ENCODE peak calls at places on chromosome 19, in ten cellular contexts. X is Caco-2, G is B cell, K is dorsolateral prefrontal cortex, I is fibroblast of lung, S is stomach, M is upper lobe of right lung, T is OCI-LY7, H is RWPE1, W is kidney. B is an unnamed sample.
A peak's percentile ranks its signal among the peaks of the same experiment; 100 is the strongest.

GRCh38 chr19:12695997-12696365 is 450 bp downstream of the FBXW9 start:
- DNase-seq in X (no peak), G (no peak), K (no peak), I (no peak), S (no peak), M (no peak), T (peak; percentile 18), H (peak; percentile 23), W (no peak), B (no peak)

GRCh38 chr19:30344446-30345425 is 27.4 kb upstream of the ZNF536 start:
- DNase-seq in X (no peak), G (no peak), K (no peak), I (no peak), S (no peak), M (no peak), T (no peak), H (no peak), W (no peak), B (no peak)

GRCh38 chr19:47240996-47241918 is 10.3 kb upstream of the BBC3 start:
- DNase-seq in X (peak; percentile 91), G (peak; percentile 92), K (peak; percentile 82), I (peak; percentile 77), S (peak; percentile 89), M (peak; percentile 90), T (peak; percentile 74), H (peak; percentile 95), W (peak; percentile 92), B (peak; percentile 79)

GRCh38 chr19:43784251-43784980 is 3.6 kb upstream of the KCNN4 start:
- DNase-seq in X (peak; percentile 68), G (peak; percentile 50), K (no peak), I (peak; percentile 87), S (peak; percentile 62), M (no peak), T (peak; percentile 89), H (peak; percentile 92), W (no peak), B (no peak)

GRCh38 chr19:57099199-57099661 is 20.6 kb upstream of the USP29 start:
- DNase-seq in X (peak; percentile 38), G (peak; percentile 64), K (peak; percentile 76), I (peak; percentile 34), S (peak; percentile 49), M (peak; percentile 82), T (peak; percentile 4), H (no peak), W (peak; percentile 83), B (no peak)

GRCh38 chr19:15722956-15723355 is 4.9 kb upstream of the OR10H2 start:
- DNase-seq in X (no peak), G (no peak), K (no peak), I (no peak), S (no peak), M (no peak), T (no peak), H (no peak), W (no peak), B (no peak)

GRCh38 chr19:50924576-50924975 is 13.4 kb upstream of the KLK4 start:
- DNase-seq in X (no peak), G (no peak), K (no peak), I (no peak), S (no peak), M (no peak), T (no peak), H (no peak), W (no peak), B (no peak)

GRCh38 chr19:47508721-47509120 is 6.1 kb downstream of the NAPA start:
- DNase-seq in X (no peak), G (no peak), K (no peak), I (no peak), S (no peak), M (no peak), T (no peak), H (no peak), W (no peak), B (no peak)

GRCh38 chr19:49926520-49926919 is 2.5 kb upstream of the ATF5 start:
- DNase-seq in X (no peak), G (no peak), K (no peak), I (no peak), S (no peak), M (no peak), T (no peak), H (no peak), W (peak; percentile 41), B (no peak)

GRCh38 chr19:3536429-3537100 is 2.4 kb upstream of the TEKTIP1 start:
- DNase-seq in X (no peak), G (no peak), K (peak; percentile 70), I (no peak), S (no peak), M (no peak), T (no peak), H (no peak), W (peak; percentile 74), B (no peak)

DNA sequence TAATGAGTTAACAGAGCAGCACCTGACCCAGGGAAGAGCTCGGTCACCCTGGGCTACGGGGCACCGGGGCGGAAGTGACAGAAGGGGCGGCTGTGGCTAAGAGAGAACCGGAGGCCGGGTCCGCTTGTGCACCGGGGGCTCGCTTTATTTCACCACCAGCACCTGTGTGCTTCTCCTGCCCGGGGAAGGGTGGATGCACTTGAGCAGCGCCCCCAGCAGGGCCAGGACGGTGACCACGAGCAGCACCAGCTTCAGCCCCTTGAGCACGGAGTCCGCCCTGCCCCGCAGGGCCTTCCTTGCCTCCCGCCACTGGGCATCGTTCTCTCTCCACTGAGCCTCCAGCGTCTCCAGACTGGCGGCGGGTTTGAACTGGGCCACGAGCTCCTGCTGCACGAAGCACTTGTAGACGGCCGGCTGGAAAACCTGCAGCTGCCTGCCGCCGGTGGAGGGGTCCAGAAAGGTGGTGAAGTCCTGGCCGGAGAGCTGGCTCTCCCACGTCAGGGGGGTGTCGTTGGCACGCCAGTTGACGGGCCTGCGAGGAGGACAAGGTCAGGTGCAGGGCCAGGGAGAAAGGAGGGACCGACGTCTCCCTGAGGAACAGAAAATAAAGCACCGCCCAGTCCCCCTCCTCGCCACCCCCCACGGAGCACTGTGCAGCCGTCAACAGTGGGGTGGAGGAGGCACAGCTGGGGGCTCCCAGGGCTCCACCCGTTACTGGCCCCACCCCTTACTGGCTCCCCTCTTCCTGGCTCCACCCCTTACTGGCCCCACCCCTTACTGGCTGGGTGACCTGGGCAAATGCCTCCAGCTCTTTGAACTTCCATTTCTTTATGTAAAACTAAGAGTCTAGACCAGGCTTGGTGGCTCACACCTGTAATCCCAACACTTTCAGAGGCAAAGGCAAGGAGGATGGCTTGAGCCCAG is 3.6 kb downstream of the FAM187B start:
- DNase-seq in X (no peak), G (peak; percentile 54), K (no peak), I (no peak), S (no peak), M (peak; percentile 72), T (peak; percentile 32), H (no peak), W (no peak), B (no peak)
- TF ChIP-seq CTCF in X (no peak), G (no peak), K (no peak), I (no peak), S (no peak), M (no peak), T (peak; percentile 18), H (no peak), W (no peak), B (no peak)

GRCh38 chr19:10964903-10965302 is 4.1 kb downstream of the SMARCA4 start:
- DNase-seq in X (no peak), G (no peak), K (no peak), I (no peak), S (no peak), M (no peak), T (no peak), H (no peak), W (no peak), B (no peak)
- TF ChIP-seq CTCF in X (no peak), G (no peak), K (no peak), I (no peak), S (no peak), M (no peak), T (peak; percentile 82), H (no peak), W (no peak), B (peak; percentile 13)

GRCh38 chr19:37986048-37986750 is 79.2 kb downstream of the SIPA1L3 start:
- DNase-seq in X (no peak), G (peak; percentile 63), K (no peak), I (no peak), S (no peak), M (no peak), T (peak; percentile 68), H (no peak), W (no peak), B (no peak)

GRCh38 chr19:37988758-37989635 is 82.0 kb downstream of the SIPA1L3 start:
- DNase-seq in X (no peak), G (no peak), K (no peak), I (peak; percentile 31), S (no peak), M (no peak), T (no peak), H (no peak), W (no peak), B (no peak)

GRCh38 chr19:37990362-37990761 is 83.4 kb downstream of the SIPA1L3 start:
- DNase-seq in X (peak; percentile 39), G (no peak), K (no peak), I (peak; percentile 30), S (no peak), M (peak; percentile 73), T (no peak), H (peak; percentile 60), W (no peak), B (no peak)

GRCh38 chr19:37989855-37990254 is 82.8 kb downstream of the SIPA1L3 start:
- DNase-seq in X (no peak), G (no peak), K (no peak), I (no peak), S (no peak), M (peak; percentile 64), T (no peak), H (no peak), W (no peak), B (no peak)

GRCh38 chr19:37987356-37988332 is 80.6 kb downstream of the SIPA1L3 start:
- DNase-seq in X (peak; percentile 23), G (no peak), K (no peak), I (no peak), S (no peak), M (no peak), T (peak; percentile 64), H (no peak), W (no peak), B (no peak)
- TF ChIP-seq CTCF in X (no peak), G (no peak), K (no peak), I (peak; percentile 22), S (no peak), M (no peak), T (peak; percentile 92), H (no peak), W (no peak), B (no peak)

DNA sequence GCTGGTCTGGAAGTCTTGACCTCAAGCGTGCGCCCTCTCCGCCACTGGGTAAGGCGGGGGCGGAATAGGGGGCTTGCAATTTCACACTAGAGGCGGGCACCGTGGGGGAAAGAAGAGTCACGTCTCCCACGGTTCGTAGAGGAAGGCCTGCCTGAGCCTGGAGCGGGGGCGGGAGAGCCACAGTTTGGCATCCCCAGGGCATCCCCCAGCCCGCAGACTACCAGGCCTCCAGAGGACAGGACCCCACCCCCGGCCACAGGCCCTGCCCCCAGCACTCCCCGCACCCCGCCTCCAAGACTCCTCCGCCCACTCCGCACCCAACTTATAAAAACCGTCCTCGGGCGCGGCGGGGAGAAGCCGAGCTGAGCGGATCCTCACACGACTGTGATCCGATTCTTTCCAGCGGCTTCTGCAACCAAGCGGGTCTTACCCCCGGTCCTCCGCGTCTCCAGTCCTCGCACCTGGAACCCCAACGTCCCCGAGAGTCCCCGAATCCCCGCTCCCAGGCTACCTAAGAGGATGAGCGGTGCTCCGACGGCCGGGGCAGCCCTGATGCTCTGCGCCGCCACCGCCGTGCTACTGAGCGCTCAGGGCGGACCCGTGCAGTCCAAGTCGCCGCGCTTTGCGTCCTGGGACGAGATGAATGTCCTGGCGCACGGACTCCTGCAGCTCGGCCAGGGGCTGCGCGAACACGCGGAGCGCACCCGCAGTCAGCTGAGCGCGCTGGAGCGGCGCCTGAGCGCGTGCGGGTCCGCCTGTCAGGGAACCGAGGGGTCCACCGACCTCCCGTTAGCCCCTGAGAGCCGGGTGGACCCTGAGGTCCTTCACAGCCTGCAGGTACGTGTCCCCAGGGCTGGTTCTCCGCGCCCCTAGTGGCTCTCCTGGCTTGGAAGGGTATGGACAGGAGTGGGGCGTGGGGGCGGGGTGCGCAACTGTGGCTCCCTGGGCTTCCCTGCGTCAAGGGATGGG is at the start of gene ANGPTL4:
- DNase-seq in X (peak; percentile 60), G (peak; percentile 28), K (peak; percentile 53), I (peak; percentile 50), S (peak; percentile 82), M (peak; percentile 77), T (no peak), H (peak; percentile 54), W (peak; percentile 83), B (peak; percentile 60)
- TF ChIP-seq CTCF in X (peak; percentile 5), G (no peak), K (no peak), I (no peak), S (peak; percentile 22), M (no peak), T (no peak), H (no peak), W (no peak), B (no peak)